ENCODE peak calls at places on chromosomes 3 and 15, in ten cellular contexts. One of them, this sample, is unnamed.

GRCh38 chr15:58043192-58043903 is 22.2 kb downstream of the ALDH1A2 start:
- DNase-seq in endothelial cell: peak; percentile 28
- DNase-seq in AG04450: peak; percentile 4
- DNase-seq in kidney: no peak
- DNase-seq in mammary epithelial cell: peak; percentile 11
- DNase-seq in CD8-positive, alpha-beta T cell: no peak
- DNase-seq in GM06990: no peak
- DNase-seq in H1: no peak
- DNase-seq in ascending aorta: no peak
- DNase-seq in hepatocyte: peak; percentile 51
- DNase-seq in this sample: peak; percentile 48

GRCh38 chr3:194161181-194162045 is 25.5 kb downstream of the HES1 start:
- DNase-seq in endothelial cell: no peak
- DNase-seq in AG04450: no peak
- DNase-seq in kidney: no peak
- DNase-seq in mammary epithelial cell: peak; percentile 36
- DNase-seq in CD8-positive, alpha-beta T cell: no peak
- DNase-seq in GM06990: no peak
- DNase-seq in H1: no peak
- DNase-seq in ascending aorta: no peak
- DNase-seq in hepatocyte: peak; percentile 72
- DNase-seq in this sample: no peak

GRCh38 chr3:42660898-42661297 is 7.4 kb downstream of the ZBTB47 start:
- DNase-seq in endothelial cell: no peak
- DNase-seq in AG04450: no peak
- DNase-seq in kidney: no peak
- DNase-seq in mammary epithelial cell: no peak
- DNase-seq in CD8-positive, alpha-beta T cell: no peak
- DNase-seq in GM06990: no peak
- DNase-seq in H1: no peak
- DNase-seq in ascending aorta: no peak
- DNase-seq in hepatocyte: no peak
- DNase-seq in this sample: peak; percentile 32

GRCh38 chr3:43919067-43919466 is 228.3 kb downstream of the ABHD5 start:
- DNase-seq in endothelial cell: no peak
- DNase-seq in AG04450: no peak
- DNase-seq in kidney: no peak
- DNase-seq in mammary epithelial cell: peak; percentile 22
- DNase-seq in CD8-positive, alpha-beta T cell: no peak
- DNase-seq in GM06990: no peak
- DNase-seq in H1: no peak
- DNase-seq in ascending aorta: no peak
- DNase-seq in hepatocyte: no peak
- DNase-seq in this sample: no peak

GRCh38 chr15:73716417-73716816 is 32.2 kb downstream of the CD276 start:
- DNase-seq in endothelial cell: no peak
- DNase-seq in AG04450: no peak
- DNase-seq in kidney: no peak
- DNase-seq in mammary epithelial cell: no peak
- DNase-seq in CD8-positive, alpha-beta T cell: no peak
- DNase-seq in GM06990: no peak
- DNase-seq in H1: no peak
- DNase-seq in ascending aorta: no peak
- DNase-seq in hepatocyte: no peak
- DNase-seq in this sample: no peak

GRCh38 chr15:90479656-90480055 is 50.1 kb upstream of the CRTC3 start:
- DNase-seq in endothelial cell: no peak
- DNase-seq in AG04450: no peak
- DNase-seq in kidney: no peak
- DNase-seq in mammary epithelial cell: peak; percentile 91
- DNase-seq in CD8-positive, alpha-beta T cell: no peak
- DNase-seq in GM06990: no peak
- DNase-seq in H1: no peak
- DNase-seq in ascending aorta: no peak
- DNase-seq in hepatocyte: peak; percentile 13
- DNase-seq in this sample: no peak

GRCh38 chr15:34951993-34952392 is 17.5 kb downstream of the AQR start:
- DNase-seq in endothelial cell: no peak
- DNase-seq in AG04450: no peak
- DNase-seq in kidney: no peak
- DNase-seq in mammary epithelial cell: no peak
- DNase-seq in CD8-positive, alpha-beta T cell: no peak
- DNase-seq in GM06990: no peak
- DNase-seq in H1: no peak
- DNase-seq in ascending aorta: no peak
- DNase-seq in hepatocyte: no peak
- DNase-seq in this sample: no peak

GRCh38 chr15:57500979-57501576 is 90.6 kb upstream of the MYZAP start:
- DNase-seq in endothelial cell: no peak
- DNase-seq in AG04450: no peak
- DNase-seq in kidney: no peak
- DNase-seq in mammary epithelial cell: no peak
- DNase-seq in CD8-positive, alpha-beta T cell: no peak
- DNase-seq in GM06990: no peak
- DNase-seq in H1: no peak
- DNase-seq in ascending aorta: no peak
- DNase-seq in hepatocyte: no peak
- DNase-seq in this sample: no peak

GRCh38 chr3:123712077-123712860 is 127.4 kb upstream of the HACD2 start:
- DNase-seq in endothelial cell: no peak
- DNase-seq in AG04450: no peak
- DNase-seq in kidney: no peak
- DNase-seq in mammary epithelial cell: no peak
- DNase-seq in CD8-positive, alpha-beta T cell: no peak
- DNase-seq in GM06990: no peak
- DNase-seq in H1: no peak
- DNase-seq in ascending aorta: peak; percentile 73
- DNase-seq in hepatocyte: no peak
- DNase-seq in this sample: no peak

GRCh38 chr3:20185364-20185732 is 658 bp downstream of the SGO1 start:
- DNase-seq in endothelial cell: peak; percentile 12
- DNase-seq in AG04450: no peak
- DNase-seq in kidney: no peak
- DNase-seq in mammary epithelial cell: peak; percentile 42
- DNase-seq in CD8-positive, alpha-beta T cell: no peak
- DNase-seq in GM06990: no peak
- DNase-seq in H1: no peak
- DNase-seq in ascending aorta: no peak
- DNase-seq in hepatocyte: peak; percentile 16
- DNase-seq in this sample: peak; percentile 45

GRCh38 chr3:129539201-129539600 is 3.8 kb upstream of the H1-8 start:
- DNase-seq in endothelial cell: no peak
- DNase-seq in AG04450: no peak
- DNase-seq in kidney: no peak
- DNase-seq in mammary epithelial cell: no peak
- DNase-seq in CD8-positive, alpha-beta T cell: no peak
- DNase-seq in GM06990: no peak
- DNase-seq in H1: no peak
- DNase-seq in ascending aorta: no peak
- DNase-seq in hepatocyte: no peak
- DNase-seq in this sample: no peak

GRCh38 chr3:129534428-129535027 is 6.1 kb downstream of the RHO start:
- DNase-seq in endothelial cell: no peak
- DNase-seq in AG04450: no peak
- DNase-seq in kidney: no peak
- DNase-seq in mammary epithelial cell: no peak
- DNase-seq in CD8-positive, alpha-beta T cell: no peak
- DNase-seq in GM06990: no peak
- DNase-seq in H1: no peak
- DNase-seq in ascending aorta: no peak
- DNase-seq in hepatocyte: peak; percentile 41
- DNase-seq in this sample: no peak

GRCh38 chr3:129535075-129535474 is 6.6 kb downstream of the RHO start:
- DNase-seq in endothelial cell: no peak
- DNase-seq in AG04450: no peak
- DNase-seq in kidney: no peak
- DNase-seq in mammary epithelial cell: no peak
- DNase-seq in CD8-positive, alpha-beta T cell: no peak
- DNase-seq in GM06990: no peak
- DNase-seq in H1: no peak
- DNase-seq in ascending aorta: no peak
- DNase-seq in hepatocyte: no peak
- DNase-seq in this sample: no peak

GRCh38 chr3:129536806-129537205 is 6.2 kb upstream of the H1-8 start:
- DNase-seq in endothelial cell: no peak
- DNase-seq in AG04450: no peak
- DNase-seq in kidney: no peak
- DNase-seq in mammary epithelial cell: no peak
- DNase-seq in CD8-positive, alpha-beta T cell: no peak
- DNase-seq in GM06990: no peak
- DNase-seq in H1: no peak
- DNase-seq in ascending aorta: no peak
- DNase-seq in hepatocyte: no peak
- DNase-seq in this sample: no peak

GRCh38 chr3:129536374-129536667 is 6.7 kb upstream of the H1-8 start:
- DNase-seq in endothelial cell: no peak
- DNase-seq in AG04450: no peak
- DNase-seq in kidney: no peak
- DNase-seq in mammary epithelial cell: no peak
- DNase-seq in CD8-positive, alpha-beta T cell: no peak
- DNase-seq in GM06990: no peak
- DNase-seq in H1: no peak
- DNase-seq in ascending aorta: no peak
- DNase-seq in hepatocyte: no peak
- DNase-seq in this sample: no peak
- TF ChIP-seq CTCF in endothelial cell: no peak
- TF ChIP-seq CTCF in AG04450: no peak
- TF ChIP-seq CTCF in kidney: no peak
- TF ChIP-seq CTCF in mammary epithelial cell: no peak
- TF ChIP-seq CTCF in CD8-positive, alpha-beta T cell: no peak
- TF ChIP-seq CTCF in GM06990: no peak
- TF ChIP-seq CTCF in H1: no peak
- TF ChIP-seq CTCF in ascending aorta: no peak
- TF ChIP-seq CTCF in hepatocyte: no peak
- TF ChIP-seq CTCF in this sample: no peak

DNA sequence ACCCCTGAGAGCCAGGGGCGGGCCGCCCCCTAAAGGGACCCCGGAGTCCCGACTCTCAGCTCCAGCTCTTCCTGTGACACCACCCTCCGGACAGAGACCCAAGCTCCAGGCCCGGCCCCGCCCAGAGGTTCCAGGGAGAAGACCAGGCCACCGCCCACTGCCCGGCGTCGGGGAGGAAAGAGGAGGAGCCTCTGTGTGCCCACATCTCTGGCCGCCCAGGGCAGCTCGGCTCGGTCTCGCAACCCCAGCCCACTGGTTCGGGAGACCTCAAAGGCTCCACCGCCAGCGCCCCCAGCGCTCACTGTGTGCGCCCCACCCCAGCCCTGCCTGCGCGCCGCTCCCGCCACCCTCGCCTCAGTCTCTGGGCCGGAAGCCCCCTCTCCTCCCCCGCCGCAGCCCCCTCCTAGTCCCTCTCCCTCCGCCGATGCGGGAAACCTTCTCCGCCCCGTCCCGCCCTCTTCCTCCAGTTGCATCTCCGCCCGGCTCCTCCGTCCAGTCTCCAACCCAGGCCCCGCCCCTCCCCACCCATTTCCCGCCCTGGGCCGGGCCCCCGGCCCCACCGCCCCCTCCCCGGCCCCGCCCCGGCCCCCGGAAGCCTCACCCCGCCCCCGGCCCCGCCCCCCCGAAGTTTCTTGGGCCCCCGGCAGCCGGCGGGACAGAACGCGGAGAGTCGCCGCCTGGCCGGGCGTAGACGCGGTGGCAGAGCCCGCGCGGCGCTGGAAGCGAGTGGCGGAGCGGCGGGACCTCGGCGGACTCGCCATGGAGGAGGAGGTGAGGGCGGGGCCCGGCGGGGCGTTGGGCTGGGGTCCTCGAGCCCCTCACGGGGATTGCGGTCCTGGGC is at the start of gene PLEKHO2:
- DNase-seq in endothelial cell: peak; percentile 90
- DNase-seq in AG04450: peak; percentile 87
- DNase-seq in kidney: peak; percentile 100
- DNase-seq in mammary epithelial cell: peak; percentile 87
- DNase-seq in CD8-positive, alpha-beta T cell: peak; percentile 93
- DNase-seq in GM06990: peak; percentile 91
- DNase-seq in H1: peak; percentile 87
- DNase-seq in ascending aorta: peak; percentile 98
- DNase-seq in hepatocyte: peak; percentile 96
- DNase-seq in this sample: peak; percentile 94
- TF ChIP-seq CTCF in endothelial cell: no peak
- TF ChIP-seq CTCF in AG04450: no peak
- TF ChIP-seq CTCF in kidney: no peak
- TF ChIP-seq CTCF in mammary epithelial cell: no peak
- TF ChIP-seq CTCF in CD8-positive, alpha-beta T cell: peak; percentile 40
- TF ChIP-seq CTCF in GM06990: peak; percentile 18
- TF ChIP-seq CTCF in H1: peak; percentile 20
- TF ChIP-seq CTCF in ascending aorta: no peak
- TF ChIP-seq CTCF in hepatocyte: peak; percentile 28
- TF ChIP-seq CTCF in this sample: peak; percentile 59

GRCh38 chr15:74955796-74956647 is 550 bp downstream of the RPP25 start:
- DNase-seq in endothelial cell: peak; percentile 73
- DNase-seq in AG04450: no peak
- DNase-seq in kidney: peak; percentile 92
- DNase-seq in mammary epithelial cell: no peak
- DNase-seq in CD8-positive, alpha-beta T cell: peak; percentile 77
- DNase-seq in GM06990: peak; percentile 80
- DNase-seq in H1: no peak
- DNase-seq in ascending aorta: peak; percentile 86
- DNase-seq in hepatocyte: peak; percentile 90
- DNase-seq in this sample: peak; percentile 30
- TF ChIP-seq CTCF in endothelial cell: peak; percentile 48
- TF ChIP-seq CTCF in AG04450: peak; percentile 45
- TF ChIP-seq CTCF in kidney: peak; percentile 35
- TF ChIP-seq CTCF in mammary epithelial cell: peak; percentile 49
- TF ChIP-seq CTCF in CD8-positive, alpha-beta T cell: no peak
- TF ChIP-seq CTCF in GM06990: peak; percentile 64
- TF ChIP-seq CTCF in H1: peak; percentile 16
- TF ChIP-seq CTCF in ascending aorta: peak; percentile 69
- TF ChIP-seq CTCF in hepatocyte: peak; percentile 48
- TF ChIP-seq CTCF in this sample: peak; percentile 45

GRCh38 chr3:31490502-31490901 is 42.2 kb upstream of the STT3B start:
- DNase-seq in endothelial cell: no peak
- DNase-seq in AG04450: no peak
- DNase-seq in kidney: no peak
- DNase-seq in mammary epithelial cell: no peak
- DNase-seq in CD8-positive, alpha-beta T cell: no peak
- DNase-seq in GM06990: no peak
- DNase-seq in H1: no peak
- DNase-seq in ascending aorta: no peak
- DNase-seq in hepatocyte: no peak
- DNase-seq in this sample: no peak

GRCh38 chr3:31495971-31496370 is 36.8 kb upstream of the STT3B start:
- DNase-seq in endothelial cell: no peak
- DNase-seq in AG04450: no peak
- DNase-seq in kidney: no peak
- DNase-seq in mammary epithelial cell: no peak
- DNase-seq in CD8-positive, alpha-beta T cell: no peak
- DNase-seq in GM06990: no peak
- DNase-seq in H1: no peak
- DNase-seq in ascending aorta: no peak
- DNase-seq in hepatocyte: no peak
- DNase-seq in this sample: no peak

GRCh38 chr3:31488475-31489017 is 44.2 kb upstream of the STT3B start:
- DNase-seq in endothelial cell: no peak
- DNase-seq in AG04450: no peak
- DNase-seq in kidney: no peak
- DNase-seq in mammary epithelial cell: no peak
- DNase-seq in CD8-positive, alpha-beta T cell: no peak
- DNase-seq in GM06990: no peak
- DNase-seq in H1: no peak
- DNase-seq in ascending aorta: no peak
- DNase-seq in hepatocyte: peak; percentile 8
- DNase-seq in this sample: no peak

GRCh38 chr3:31491660-31492059 is 41.1 kb upstream of the STT3B start:
- DNase-seq in endothelial cell: no peak
- DNase-seq in AG04450: no peak
- DNase-seq in kidney: no peak
- DNase-seq in mammary epithelial cell: no peak
- DNase-seq in CD8-positive, alpha-beta T cell: no peak
- DNase-seq in GM06990: no peak
- DNase-seq in H1: no peak
- DNase-seq in ascending aorta: no peak
- DNase-seq in hepatocyte: no peak
- DNase-seq in this sample: no peak

GRCh38 chr3:31493187-31493586 is 39.5 kb upstream of the STT3B start:
- DNase-seq in endothelial cell: no peak
- DNase-seq in AG04450: no peak
- DNase-seq in kidney: no peak
- DNase-seq in mammary epithelial cell: no peak
- DNase-seq in CD8-positive, alpha-beta T cell: no peak
- DNase-seq in GM06990: no peak
- DNase-seq in H1: no peak
- DNase-seq in ascending aorta: no peak
- DNase-seq in hepatocyte: no peak
- DNase-seq in this sample: no peak
- TF ChIP-seq CTCF in endothelial cell: no peak
- TF ChIP-seq CTCF in AG04450: no peak
- TF ChIP-seq CTCF in kidney: no peak
- TF ChIP-seq CTCF in mammary epithelial cell: no peak
- TF ChIP-seq CTCF in CD8-positive, alpha-beta T cell: no peak
- TF ChIP-seq CTCF in GM06990: no peak
- TF ChIP-seq CTCF in H1: no peak
- TF ChIP-seq CTCF in ascending aorta: no peak
- TF ChIP-seq CTCF in hepatocyte: no peak
- TF ChIP-seq CTCF in this sample: no peak

This sample was measured in OCI-LY7.